ENCODE peak calls at places on chromosomes 2 and 18, in five cellular contexts. One of them, this sample, is unnamed.

GRCh38 chr2:142724186-142724585 is 153.3 kb upstream of the KYNU start:
- DNase-seq in GM13977: no peak
- DNase-seq in T47D: no peak
- DNase-seq in effector CD4-positive, alpha-beta T cell: no peak
- DNase-seq in iris pigment epithelial cell: no peak
- DNase-seq in this sample: no peak

GRCh38 chr2:238897911-238898311 is 50.0 kb downstream of the TWIST2 start:
- DNase-seq in T47D: no peak
- DNase-seq in effector CD4-positive, alpha-beta T cell: no peak
- DNase-seq in GM13977: no peak
- DNase-seq in iris pigment epithelial cell: no peak
- DNase-seq in this sample: no peak

GRCh38 chr2:239687441-239687840 is 286.6 kb upstream of the HDAC4 start:
- DNase-seq in effector CD4-positive, alpha-beta T cell: no peak
- DNase-seq in GM13977: no peak
- DNase-seq in iris pigment epithelial cell: no peak
- DNase-seq in T47D: no peak
- DNase-seq in this sample: no peak

GRCh38 chr2:66661253-66662173 is 226.6 kb downstream of the MEIS1 start:
- DNase-seq in effector CD4-positive, alpha-beta T cell: no peak
- DNase-seq in T47D: no peak
- DNase-seq in iris pigment epithelial cell: no peak
- DNase-seq in GM13977: no peak
- DNase-seq in this sample: no peak

GRCh38 chr2:128607440-128607839 is 288.8 kb upstream of the HS6ST1 start:
- DNase-seq in T47D: no peak
- DNase-seq in effector CD4-positive, alpha-beta T cell: no peak
- DNase-seq in iris pigment epithelial cell: no peak
- DNase-seq in GM13977: no peak
- DNase-seq in this sample: no peak

GRCh38 chr2:1564506-1564905 is 151.2 kb downstream of the TPO start:
- DNase-seq in T47D: no peak
- DNase-seq in iris pigment epithelial cell: no peak
- DNase-seq in GM13977: no peak
- DNase-seq in effector CD4-positive, alpha-beta T cell: no peak
- DNase-seq in this sample: no peak

GRCh38 chr2:3523551-3524041 is 4.3 kb upstream of the ADI1 start:
- DNase-seq in iris pigment epithelial cell: peak; percentile 52
- DNase-seq in GM13977: no peak
- DNase-seq in T47D: no peak
- DNase-seq in effector CD4-positive, alpha-beta T cell: no peak
- DNase-seq in this sample: peak; percentile 49

GRCh38 chr2:50582164-50582563 is 449.8 kb downstream of the NRXN1 start:
- DNase-seq in effector CD4-positive, alpha-beta T cell: no peak
- DNase-seq in GM13977: no peak
- DNase-seq in iris pigment epithelial cell: no peak
- DNase-seq in T47D: no peak
- DNase-seq in this sample: no peak

GRCh38 chr2:75022516-75022915 is 64.1 kb downstream of the POLE4 start:
- DNase-seq in T47D: no peak
- DNase-seq in effector CD4-positive, alpha-beta T cell: no peak
- DNase-seq in GM13977: no peak
- DNase-seq in iris pigment epithelial cell: peak; percentile 66
- DNase-seq in this sample: peak; percentile 69

GRCh38 chr2:224040753-224041152 is 1.7 kb upstream of the SERPINE2 start:
- DNase-seq in iris pigment epithelial cell: no peak
- DNase-seq in GM13977: no peak
- DNase-seq in T47D: no peak
- DNase-seq in effector CD4-positive, alpha-beta T cell: no peak
- DNase-seq in this sample: no peak

GRCh38 chr2:127174176-127174575 is 45.9 kb downstream of the CYP27C1 start:
- DNase-seq in effector CD4-positive, alpha-beta T cell: no peak
- DNase-seq in GM13977: no peak
- DNase-seq in T47D: no peak
- DNase-seq in iris pigment epithelial cell: peak; percentile 22
- DNase-seq in this sample: peak; percentile 56

GRCh38 chr2:61670591-61671503 is 132.7 kb upstream of the XPO1 start:
- DNase-seq in effector CD4-positive, alpha-beta T cell: no peak
- DNase-seq in T47D: no peak
- DNase-seq in GM13977: peak; percentile 28
- DNase-seq in iris pigment epithelial cell: peak; percentile 64
- DNase-seq in this sample: peak; percentile 48

GRCh38 chr2:226838758-226839555 is 3.1 kb downstream of the RHBDD1 start:
- DNase-seq in iris pigment epithelial cell: no peak
- DNase-seq in effector CD4-positive, alpha-beta T cell: no peak
- DNase-seq in GM13977: peak; percentile 17
- DNase-seq in T47D: no peak
- DNase-seq in this sample: no peak

GRCh38 chr2:113894156-113894743 is 4.4 kb downstream of the ACTR3 start:
- DNase-seq in iris pigment epithelial cell: peak; percentile 94
- DNase-seq in T47D: no peak
- DNase-seq in GM13977: no peak
- DNase-seq in effector CD4-positive, alpha-beta T cell: no peak
- DNase-seq in this sample: peak; percentile 96

GRCh38 chr2:172092716-172093415 is 7.6 kb downstream of the DLX1 start:
- DNase-seq in iris pigment epithelial cell: no peak
- DNase-seq in T47D: no peak
- DNase-seq in GM13977: no peak
- DNase-seq in effector CD4-positive, alpha-beta T cell: no peak
- DNase-seq in this sample: no peak

GRCh38 chr18:62741584-62741983 is 26.2 kb downstream of the PHLPP1 start:
- DNase-seq in effector CD4-positive, alpha-beta T cell: no peak
- DNase-seq in T47D: no peak
- DNase-seq in GM13977: no peak
- DNase-seq in iris pigment epithelial cell: no peak
- DNase-seq in this sample: no peak

GRCh38 chr2:20221939-20222768 is 2.8 kb downstream of the SDC1 start:
- DNase-seq in effector CD4-positive, alpha-beta T cell: no peak
- DNase-seq in GM13977: no peak
- DNase-seq in T47D: no peak
- DNase-seq in iris pigment epithelial cell: no peak
- DNase-seq in this sample: no peak

GRCh38 chr18:2988041-2988794 is 24.7 kb downstream of the LPIN2 start:
- DNase-seq in T47D: no peak
- DNase-seq in iris pigment epithelial cell: peak; percentile 91
- DNase-seq in effector CD4-positive, alpha-beta T cell: no peak
- DNase-seq in GM13977: no peak
- DNase-seq in this sample: peak; percentile 82

GRCh38 chr2:155546715-155547555 is 785.6 kb downstream of the NR4A2 start:
- DNase-seq in iris pigment epithelial cell: peak; percentile 1
- DNase-seq in GM13977: no peak
- DNase-seq in T47D: no peak
- DNase-seq in effector CD4-positive, alpha-beta T cell: no peak
- DNase-seq in this sample: no peak

GRCh38 chr2:130825231-130825971 is 11.3 kb upstream of the ARHGEF4 start:
- DNase-seq in iris pigment epithelial cell: no peak
- DNase-seq in T47D: no peak
- DNase-seq in GM13977: no peak
- DNase-seq in effector CD4-positive, alpha-beta T cell: no peak
- DNase-seq in this sample: no peak

GRCh38 chr18:58525517-58525916 is 103.4 kb downstream of the ALPK2 start:
- DNase-seq in iris pigment epithelial cell: peak; percentile 68
- DNase-seq in GM13977: peak; percentile 39
- DNase-seq in T47D: no peak
- DNase-seq in effector CD4-positive, alpha-beta T cell: no peak
- DNase-seq in this sample: no peak

GRCh38 chr2:207370646-207371045 is 159.1 kb upstream of the CREB1 start:
- DNase-seq in effector CD4-positive, alpha-beta T cell: no peak
- DNase-seq in iris pigment epithelial cell: no peak
- DNase-seq in GM13977: no peak
- DNase-seq in T47D: no peak
- DNase-seq in this sample: no peak

GRCh38 chr2:206962966-206963365 is 23.6 kb downstream of the CPO start:
- DNase-seq in effector CD4-positive, alpha-beta T cell: no peak
- DNase-seq in iris pigment epithelial cell: no peak
- DNase-seq in T47D: no peak
- DNase-seq in GM13977: no peak
- DNase-seq in this sample: no peak

GRCh38 chr18:55694291-55694690 is 106.3 kb upstream of the TCF4 start:
- DNase-seq in effector CD4-positive, alpha-beta T cell: no peak
- DNase-seq in T47D: no peak
- DNase-seq in GM13977: no peak
- DNase-seq in iris pigment epithelial cell: peak; percentile 38
- DNase-seq in this sample: peak; percentile 23

GRCh38 chr2:239979243-239980023 is 45.7 kb downstream of the NDUFA10 start:
- DNase-seq in GM13977: no peak
- DNase-seq in effector CD4-positive, alpha-beta T cell: no peak
- DNase-seq in iris pigment epithelial cell: peak; percentile 55
- DNase-seq in T47D: no peak
- DNase-seq in this sample: peak; percentile 31

GRCh38 chr18:48100168-48100495 is 169.7 kb upstream of the SMAD2 start:
- DNase-seq in T47D: no peak
- DNase-seq in GM13977: no peak
- DNase-seq in effector CD4-positive, alpha-beta T cell: no peak
- DNase-seq in iris pigment epithelial cell: no peak
- DNase-seq in this sample: no peak

GRCh38 chr2:3493610-3493997 is 25.7 kb downstream of the ADI1 start:
- DNase-seq in iris pigment epithelial cell: peak; percentile 89
- DNase-seq in T47D: no peak
- DNase-seq in effector CD4-positive, alpha-beta T cell: no peak
- DNase-seq in GM13977: peak; percentile 9
- DNase-seq in this sample: peak; percentile 87

GRCh38 chr2:220373878-220374277 is 746.4 kb downstream of the SLC4A3 start:
- DNase-seq in T47D: no peak
- DNase-seq in effector CD4-positive, alpha-beta T cell: no peak
- DNase-seq in iris pigment epithelial cell: peak; percentile 88
- DNase-seq in GM13977: no peak
- DNase-seq in this sample: peak; percentile 24

GRCh38 chr2:218782529-218782845 is 540 bp downstream of the CYP27A1 start:
- DNase-seq in effector CD4-positive, alpha-beta T cell: no peak
- DNase-seq in iris pigment epithelial cell: peak; percentile 17
- DNase-seq in GM13977: no peak
- DNase-seq in T47D: no peak
- DNase-seq in this sample: no peak

GRCh38 chr2:19728120-19728519 is 173.7 kb downstream of the TTC32 start:
- DNase-seq in GM13977: no peak
- DNase-seq in T47D: no peak
- DNase-seq in effector CD4-positive, alpha-beta T cell: no peak
- DNase-seq in iris pigment epithelial cell: no peak
- DNase-seq in this sample: no peak

GRCh38 chr2:60097298-60097697 is 456.2 kb downstream of the BCL11A start:
- DNase-seq in iris pigment epithelial cell: no peak
- DNase-seq in T47D: no peak
- DNase-seq in GM13977: no peak
- DNase-seq in effector CD4-positive, alpha-beta T cell: no peak
- DNase-seq in this sample: no peak

GRCh38 chr2:19114754-19115231 is 243.6 kb downstream of the OSR1 start:
- DNase-seq in GM13977: no peak
- DNase-seq in T47D: no peak
- DNase-seq in iris pigment epithelial cell: peak; percentile 47
- DNase-seq in effector CD4-positive, alpha-beta T cell: no peak
- DNase-seq in this sample: peak; percentile 33

GRCh38 chr18:46411862-46412690 is 244.9 kb downstream of the LOXHD1 start:
- DNase-seq in iris pigment epithelial cell: no peak
- DNase-seq in GM13977: no peak
- DNase-seq in T47D: no peak
- DNase-seq in effector CD4-positive, alpha-beta T cell: no peak
- DNase-seq in this sample: no peak

GRCh38 chr2:8525582-8526402 is 156.1 kb upstream of the ID2 start:
- DNase-seq in T47D: peak; percentile 39
- DNase-seq in iris pigment epithelial cell: peak; percentile 10
- DNase-seq in effector CD4-positive, alpha-beta T cell: no peak
- DNase-seq in GM13977: peak; percentile 67
- DNase-seq in this sample: peak; percentile 52

GRCh38 chr2:159046966-159047365 is 78.5 kb downstream of the TANC1 start:
- DNase-seq in GM13977: no peak
- DNase-seq in T47D: no peak
- DNase-seq in iris pigment epithelial cell: peak; percentile 65
- DNase-seq in effector CD4-positive, alpha-beta T cell: no peak
- DNase-seq in this sample: peak; percentile 80

GRCh38 chr2:232889876-232890401 is 19.9 kb downstream of the SNORC start:
- DNase-seq in effector CD4-positive, alpha-beta T cell: no peak
- DNase-seq in T47D: no peak
- DNase-seq in GM13977: no peak
- DNase-seq in iris pigment epithelial cell: no peak
- DNase-seq in this sample: no peak

GRCh38 chr2:241228860-241229516 is 40.5 kb downstream of the ANO7 start:
- DNase-seq in T47D: no peak
- DNase-seq in iris pigment epithelial cell: no peak
- DNase-seq in GM13977: no peak
- DNase-seq in effector CD4-positive, alpha-beta T cell: no peak
- DNase-seq in this sample: no peak

GRCh38 chr2:210003394-210003793 is 956 bp downstream of the RPE start:
- DNase-seq in effector CD4-positive, alpha-beta T cell: no peak
- DNase-seq in iris pigment epithelial cell: peak; percentile 31
- DNase-seq in T47D: no peak
- DNase-seq in GM13977: no peak
- DNase-seq in this sample: peak; percentile 18

This sample was measured in fibroblast of pulmonary artery.